ENCODE peak calls at places on chromosome 17, in seven cellular contexts. Z is activated naive CD8-positive, alpha-beta T cell treated with anti-CD3 and anti-CD28 coated beads, Interleukin-2, amount 50 U/mL, for 24 hours; E is CD4-positive, alpha-beta memory T cell; M is stimulated activated CD4-positive, alpha-beta T cell treated with anti-CD3 and anti-CD28 coated beads, Interleukin-1b, Interleukin-23, amount 100 ng/mL, for 24 hours; I is COR-L47; S is Right ventricle myocardium inferior; U is cardiac muscle cell. J is an unnamed sample.

GRCh38 chr17:8121531-8122390 is 2.1 kb downstream of the HES7 start:
- DNase-seq in Z (peak), E (peak), M (peak), I (no peak), S (no peak), U (peak), J (no peak)

GRCh38 chr17:29720471-29720990 is 97.8 kb upstream of the CORO6 start:
- DNase-seq in Z (no peak), E (no peak), M (no peak), I (no peak), S (no peak), U (no peak), J (no peak)

GRCh38 chr17:3659541-3660111 is 8.8 kb downstream of the TAX1BP3 start:
- DNase-seq in Z (no peak), E (no peak), M (no peak), I (no peak), S (peak), U (peak), J (no peak)

GRCh38 chr17:44687752-44688151 is 1.8 kb downstream of the CCDC43 start:
- DNase-seq in Z (no peak), E (no peak), M (no peak), I (no peak), S (no peak), U (no peak), J (no peak)

GRCh38 chr17:18860161-18860972 is 2.4 kb downstream of the PRPSAP2 start:
- DNase-seq in Z (no peak), E (no peak), M (no peak), I (no peak), S (no peak), U (no peak), J (no peak)

GRCh38 chr17:51015145-51015558 is 105.5 kb downstream of the SPAG9 start:
- DNase-seq in Z (no peak), E (no peak), M (no peak), I (peak), S (no peak), U (peak), J (no peak)

GRCh38 chr17:1047886-1048470 is 51.0 kb downstream of the TIMM22 start:
- DNase-seq in Z (no peak), E (no peak), M (no peak), I (no peak), S (no peak), U (no peak), J (no peak)

GRCh38 chr17:7705269-7706255 is 560 bp downstream of the EFNB3 start:
- DNase-seq in Z (no peak), E (no peak), M (no peak), I (no peak), S (no peak), U (no peak), J (no peak)

GRCh38 chr17:45775148-45775547 is 9.0 kb upstream of the CRHR1 start:
- DNase-seq in Z (no peak), E (no peak), M (no peak), I (peak), S (no peak), U (no peak), J (no peak)

GRCh38 chr17:78206298-78206697 is 7.8 kb upstream of the BIRC5 start:
- DNase-seq in Z (no peak), E (no peak), M (no peak), I (no peak), S (no peak), U (no peak), J (no peak)

GRCh38 chr17:57468932-57469775 is 212.8 kb downstream of the MSI2 start:
- DNase-seq in Z (no peak), E (no peak), M (no peak), I (no peak), S (no peak), U (no peak), J (no peak)

GRCh38 chr17:17088511-17089205 is 46.4 kb downstream of the MPRIP start:
- DNase-seq in Z (no peak), E (no peak), M (no peak), I (no peak), S (no peak), U (no peak), J (no peak)

GRCh38 chr17:28925912-28926365 is 23.1 kb upstream of the DHRS13 start:
- DNase-seq in Z (peak), E (peak), M (no peak), I (no peak), S (no peak), U (peak), J (peak)

J was measured in central memory CD4-positive, alpha-beta T cell.